ENCODE peak calls at places on chromosomes 11 and 22, in ten cellular contexts. U is A549, T is endothelial cell of umbilical vein, N is body of pancreas, Q is erythroblast, H is HCT116, K is uterus, L is Peyer's patch, P is IMR-90, O is testis. C is an unnamed sample.
A peak's percentile ranks its signal among the peaks of the same experiment; 100 is the strongest.

GRCh38 chr11:8459711-8460399 is 134.2 kb downstream of the STK33 start:
- DNase-seq in U (no peak), T (no peak), N (no peak), Q (no peak), H (no peak), K (no peak), L (no peak), P (no peak), O (no peak), C (no peak)

GRCh38 chr11:96203567-96204365 is 139.2 kb downstream of the MAML2 start:
- DNase-seq in U (no peak), T (no peak), N (no peak), Q (no peak), H (no peak), K (no peak), L (no peak), P (no peak), O (no peak), C (no peak)

GRCh38 chr22:23215294-23216204 is 35.2 kb downstream of the BCR start:
- DNase-seq in U (no peak), T (peak; percentile 99), N (peak; percentile 57), Q (peak; percentile 22), H (no peak), K (peak; percentile 53), L (no peak), P (peak; percentile 64), O (peak; percentile 41), C (no peak)

GRCh38 chr11:96114178-96115070 is 190.5 kb upstream of the MTMR2 start:
- DNase-seq in U (no peak), T (no peak), N (no peak), Q (no peak), H (no peak), K (peak; percentile 60), L (no peak), P (no peak), O (no peak), C (no peak)

GRCh38 chr22:50270302-50271010 is at the start of gene MAPK11:
- DNase-seq in U (peak; percentile 66), T (peak; percentile 61), N (peak; percentile 72), Q (peak; percentile 70), H (no peak), K (peak; percentile 59), L (peak; percentile 84), P (peak; percentile 61), O (peak; percentile 79), C (no peak)

GRCh38 chr11:91299980-91300379 is 924.6 kb upstream of the FAT3 start:
- DNase-seq in U (no peak), T (no peak), N (no peak), Q (no peak), H (no peak), K (no peak), L (no peak), P (peak; percentile 59), O (no peak), C (no peak)

GRCh38 chr11:31236052-31236652 is 133.4 kb downstream of the DCDC1 start:
- DNase-seq in U (peak; percentile 9), T (peak; percentile 14), N (no peak), Q (no peak), H (peak; percentile 8), K (no peak), L (no peak), P (no peak), O (no peak), C (no peak)

GRCh38 chr11:115676206-115676605 is 172.0 kb upstream of the CADM1 start:
- DNase-seq in U (no peak), T (no peak), N (no peak), Q (no peak), H (no peak), K (no peak), L (no peak), P (no peak), O (no peak), C (no peak)

GRCh38 chr11:105720096-105720495 is 110.2 kb downstream of the GRIA4 start:
- DNase-seq in U (no peak), T (no peak), N (no peak), Q (no peak), H (no peak), K (no peak), L (no peak), P (no peak), O (no peak), C (no peak)

GRCh38 chr11:64305691-64306562 is 603 bp downstream of the ESRRA start:
- DNase-seq in U (peak; percentile 82), T (peak; percentile 52), N (peak; percentile 84), Q (peak; percentile 78), H (peak; percentile 39), K (peak; percentile 66), L (peak; percentile 94), P (peak; percentile 27), O (peak; percentile 72), C (no peak)

DNA sequence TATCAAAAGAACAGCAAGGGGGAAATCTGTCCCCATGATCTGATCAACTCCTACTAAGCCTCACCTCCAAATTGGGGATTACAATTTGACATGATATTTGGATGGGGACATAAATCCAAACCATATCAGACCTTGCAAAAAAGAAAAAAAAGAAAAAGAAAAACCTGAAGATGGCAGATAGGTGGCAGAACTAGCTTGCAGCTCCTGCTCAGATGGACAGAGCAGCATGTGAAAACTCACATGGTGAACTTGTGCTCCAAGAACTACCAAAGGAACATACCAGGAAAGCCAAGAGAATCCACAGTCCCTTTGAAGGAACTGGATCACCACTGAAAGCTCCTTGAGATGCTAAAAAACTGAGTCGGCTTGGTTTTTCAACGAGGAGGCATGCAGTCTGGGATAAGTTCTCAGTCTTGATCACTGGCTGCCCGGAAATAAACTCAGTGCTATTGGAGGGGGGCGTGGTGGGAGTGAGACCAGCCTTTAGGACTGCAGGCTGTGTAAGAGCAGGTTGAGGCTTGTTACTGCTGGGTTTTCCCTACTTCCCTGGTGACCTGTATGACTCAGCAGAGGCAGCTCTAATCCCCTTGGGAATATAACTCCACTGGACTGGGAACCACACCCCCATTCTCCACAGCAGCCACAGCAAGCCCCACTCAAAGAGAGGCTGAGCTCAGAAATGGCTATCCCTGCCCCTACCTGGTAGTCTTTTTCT is 358.3 kb upstream of the ARHGAP42 start:
- DNase-seq in U (peak; percentile 22), T (no peak), N (no peak), Q (no peak), H (no peak), K (no peak), L (no peak), P (peak; percentile 7), O (no peak), C (no peak)
- TF ChIP-seq POLR2A in U (no peak), T (no peak), N (no peak), Q (no peak), H (no peak), K (no peak), L (no peak), P (no peak), O (no peak), C (no peak)

GRCh38 chr11:79108851-79109250 is 332.0 kb downstream of the TENM4 start:
- DNase-seq in U (no peak), T (no peak), N (no peak), Q (no peak), H (no peak), K (no peak), L (no peak), P (peak; percentile 44), O (no peak), C (no peak)
- TF ChIP-seq POLR2A in U (no peak), T (no peak), N (no peak), Q (no peak), H (no peak), K (no peak), L (no peak), P (no peak), O (no peak), C (no peak)

DNA sequence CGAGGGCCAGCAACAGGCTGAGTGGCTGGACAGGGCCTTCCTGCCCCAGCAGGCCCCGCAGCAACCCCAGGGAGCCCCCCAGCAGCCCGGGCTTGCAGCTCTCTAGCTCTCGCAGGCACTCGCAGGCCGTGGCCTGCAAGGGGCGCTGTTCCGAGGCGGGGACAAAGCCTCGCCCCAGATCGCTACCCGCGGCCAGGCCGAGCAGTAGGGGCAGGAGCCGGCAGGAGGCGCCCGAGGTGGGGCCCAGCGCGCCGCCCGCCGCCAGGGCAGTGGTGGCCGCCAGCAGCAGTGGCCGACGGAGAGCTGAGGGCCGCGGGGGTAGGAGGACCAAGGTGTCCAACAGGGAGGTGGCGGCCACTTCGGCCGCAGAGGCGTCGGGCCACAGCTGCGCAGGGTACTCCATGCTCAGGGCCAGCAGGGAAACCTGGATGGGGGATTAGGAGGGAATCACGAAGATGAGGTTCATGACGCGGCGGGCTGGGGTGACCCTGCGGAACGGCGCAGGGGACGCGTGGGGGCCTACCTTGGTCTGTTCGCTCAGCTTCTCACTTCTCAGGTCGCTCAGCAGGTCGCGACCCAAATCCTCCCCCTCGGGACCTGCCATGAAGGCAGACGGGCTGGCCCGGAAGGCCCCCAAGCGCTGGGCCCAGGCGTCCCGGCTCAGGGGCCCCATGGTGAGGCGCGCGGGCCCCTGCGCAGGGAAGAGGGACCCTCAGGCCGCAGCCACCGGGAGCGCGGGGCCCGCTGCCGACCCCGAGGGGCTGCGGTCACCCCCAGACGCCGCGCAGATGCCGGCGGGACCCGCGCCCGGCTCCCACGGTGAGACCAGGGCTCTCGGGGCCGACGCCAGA is 632 bp downstream of the AP5B1 start:
- DNase-seq in U (peak; percentile 88), T (peak; percentile 85), N (peak; percentile 88), Q (peak; percentile 92), H (peak; percentile 64), K (peak; percentile 39), L (peak; percentile 89), P (peak; percentile 67), O (peak; percentile 75), C (peak; percentile 87)
- TF ChIP-seq POLR2A in U (peak; percentile 49), T (no peak), N (peak; percentile 73), Q (peak; percentile 63), H (no peak), K (peak; percentile 30), L (peak; percentile 55), P (no peak), O (no peak), C (no peak)

DNA sequence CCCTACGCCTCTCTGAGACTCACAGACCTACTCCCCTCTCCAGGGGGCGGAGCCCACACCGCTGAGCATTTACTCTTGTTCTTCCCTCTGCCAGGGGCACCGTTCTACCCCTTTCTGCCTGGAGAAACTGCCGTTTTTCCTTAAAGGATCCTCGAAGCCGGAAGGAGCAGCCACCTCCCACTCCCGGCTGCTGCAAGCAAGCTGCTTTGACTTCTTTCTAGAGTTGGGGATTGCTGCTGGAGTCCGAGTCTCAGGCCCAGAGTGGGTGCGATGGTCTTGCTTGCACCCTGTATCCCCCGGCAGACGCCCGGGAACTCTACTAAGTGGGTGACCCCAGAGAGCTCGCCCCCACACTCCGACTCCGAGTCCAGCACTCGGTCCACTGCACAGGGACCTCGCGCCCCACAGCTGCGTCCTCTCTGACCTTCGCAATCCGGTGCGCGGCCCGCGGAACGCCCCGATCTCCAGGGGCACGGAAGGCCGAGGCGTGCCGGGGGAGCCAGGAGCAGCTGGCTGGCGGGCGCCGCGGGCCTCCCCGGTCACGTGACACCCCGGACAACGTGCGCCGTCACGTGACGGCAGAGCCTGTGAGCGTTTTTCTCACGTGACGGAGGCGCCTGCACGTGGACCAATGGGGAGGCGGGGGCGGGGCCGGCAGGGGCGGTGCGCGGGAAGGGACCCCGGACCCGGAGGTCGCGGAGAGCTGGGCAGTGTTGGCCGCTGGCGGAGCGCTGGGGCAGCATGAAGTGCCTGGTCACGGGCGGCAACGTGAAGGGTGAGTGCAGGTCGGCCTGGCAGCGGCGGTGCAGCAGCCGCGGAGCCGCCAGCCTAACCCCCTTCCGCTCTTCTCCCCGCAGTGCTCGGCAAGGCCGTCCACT is at the start of gene RAD9A:
- DNase-seq in U (peak; percentile 94), T (peak; percentile 90), N (peak; percentile 95), Q (peak; percentile 97), H (peak; percentile 86), K (peak; percentile 95), L (peak; percentile 99), P (peak; percentile 91), O (peak; percentile 97), C (peak; percentile 96)
- TF ChIP-seq POLR2A in U (peak; percentile 51), T (peak; percentile 82), N (peak; percentile 74), Q (peak; percentile 70), H (no peak), K (peak; percentile 61), L (peak; percentile 65), P (peak; percentile 17), O (no peak), C (peak; percentile 21)

GRCh38 chr22:19440411-19441195 is 6.9 kb downstream of the C22orf39 start:
- DNase-seq in U (no peak), T (no peak), N (no peak), Q (no peak), H (no peak), K (no peak), L (no peak), P (no peak), O (no peak), C (no peak)
- TF ChIP-seq POLR2A in U (no peak), T (no peak), N (no peak), Q (no peak), H (no peak), K (no peak), L (no peak), P (no peak), O (no peak), C (no peak)